ENCODE peak calls at places on chromosomes 6 and 20, in four cellular contexts. R, K, W and O are unnamed samples.

GRCh38 chr6:140062042-140063041 is 687.9 kb upstream of the CITED2 start:
- DNase-seq in R (no peak), K (no peak), W (peak; percentile 99), O (no peak)

GRCh38 chr6:33298773-33299236 is at the start of gene RGL2:
- DNase-seq in K (peak; percentile 76), W (peak; percentile 65), R (no peak), O (no peak)

GRCh38 chr6:133891814-133892443 is 3.0 kb downstream of the TCF21 start:
- DNase-seq in K (no peak), W (no peak), R (no peak), O (no peak)

GRCh38 chr20:22732751-22733150 is 148.4 kb upstream of the FOXA2 start:
- DNase-seq in W (no peak), K (no peak), R (no peak), O (no peak)

GRCh38 chr6:116047173-116047933 is 13.3 kb downstream of the FRK start:
- DNase-seq in W (peak; percentile 6), R (no peak), K (peak; percentile 27), O (no peak)

GRCh38 chr6:116329156-116329555 is 41.6 kb upstream of the DSE start:
- DNase-seq in K (no peak), W (peak; percentile 43), R (no peak), O (no peak)

GRCh38 chr6:29926081-29926794 is 16.1 kb upstream of the HLA-A start:
- DNase-seq in K (peak; percentile 25), R (no peak), W (peak; percentile 39), O (no peak)

GRCh38 chr6:125114248-125114858 is 39.2 kb upstream of the TPD52L1 start:
- DNase-seq in W (peak; percentile 63), K (peak; percentile 44), R (peak; percentile 55), O (no peak)

GRCh38 chr6:14001329-14002012 is 76.7 kb downstream of the RNF182 start:
- DNase-seq in R (peak; percentile 95), K (no peak), W (peak; percentile 98), O (no peak)

GRCh38 chr6:89564752-89565427 is 73.7 kb downstream of the LYRM2 start:
- DNase-seq in K (no peak), R (no peak), W (no peak), O (no peak)

GRCh38 chr20:13302647-13303425 is 81.8 kb downstream of the ISM1 start:
- DNase-seq in W (peak; percentile 12), K (peak; percentile 51), R (peak; percentile 4), O (no peak)

GRCh38 chr6:159852877-159853276 is 37.9 kb upstream of the MAS1 start:
- DNase-seq in K (peak; percentile 18), W (peak; percentile 29), R (no peak), O (no peak)

GRCh38 chr20:4512891-4513550 is 208.7 kb upstream of the PRND start:
- DNase-seq in W (peak; percentile 94), K (no peak), R (peak; percentile 91), O (no peak)

GRCh38 chr20:49567421-49568256 is at the start of gene PTGIS:
- DNase-seq in W (no peak), K (no peak), R (no peak), O (no peak)

GRCh38 chr6:150263765-150264415 is 104.9 kb upstream of the IYD start:
- DNase-seq in K (peak; percentile 33), R (no peak), W (no peak), O (no peak)

GRCh38 chr6:38391909-38392614 is 247.7 kb downstream of the BTBD9 start:
- DNase-seq in W (peak; percentile 68), K (no peak), R (no peak), O (no peak)

GRCh38 chr6:51049288-51049982 is 230.8 kb downstream of the TFAP2B start:
- DNase-seq in R (no peak), W (no peak), K (no peak), O (no peak)

GRCh38 chr20:50801747-50802125 is 6.9 kb downstream of the BCAS4 start:
- DNase-seq in K (no peak), W (no peak), R (no peak), O (no peak)
- H3K4me3 ChIP-seq in K (no peak overlapping the region), W (no peak overlapping the region), R (no peak overlapping the region), O (no peak overlapping the region)

GRCh38 chr6:2999621-3000455 is at the start of gene NQO2:
- DNase-seq in R (peak; percentile 71), W (peak; percentile 80), K (peak; percentile 92), O (no peak)
- TF ChIP-seq CTCF in R (no peak), W (peak; percentile 9), K (no peak), O (no peak)

DNA sequence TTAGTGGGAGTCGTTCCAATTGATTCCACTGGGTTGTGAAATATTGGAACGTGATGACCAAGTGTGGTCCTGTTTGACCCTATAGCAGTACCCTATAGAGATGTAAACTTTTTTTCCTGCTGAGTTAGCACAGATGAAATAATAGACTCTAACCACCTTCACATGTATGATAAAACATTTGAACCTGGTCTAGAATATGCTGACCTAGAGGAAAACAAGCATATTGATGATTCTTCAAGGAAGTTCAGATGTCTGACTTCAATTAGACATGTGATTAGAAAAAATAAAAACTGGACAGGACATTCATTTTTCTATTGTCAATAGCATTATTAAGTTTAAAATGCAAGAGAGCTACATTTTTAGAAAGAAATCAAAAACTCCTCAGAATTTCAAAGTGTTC is 402.1 kb downstream of the ARHGAP18 start:
- DNase-seq in R (no peak), W (no peak), K (no peak), O (no peak)
- H3K4me3 ChIP-seq in R (no peak overlapping the region), W (no peak overlapping the region), K (no peak overlapping the region), O (no peak overlapping the region)

GRCh38 chr6:158026054-158026900 is 44.6 kb downstream of the SYNJ2 start:
- DNase-seq in R (no peak), K (peak; percentile 74), W (peak; percentile 94), O (no peak)
- TF ChIP-seq CTCF in R (peak; percentile 59), K (peak; percentile 93), W (peak; percentile 60), O (no peak)

GRCh38 chr6:41645007-41645618 is 6.8 kb downstream of the MDFI start:
- DNase-seq in R (no peak), K (no peak), W (no peak), O (no peak)

GRCh38 chr6:41643899-41644269 is 5.6 kb downstream of the MDFI start:
- DNase-seq in R (no peak), W (no peak), K (no peak), O (no peak)

GRCh38 chr6:41642960-41643898 is 5.0 kb downstream of the MDFI start:
- DNase-seq in R (no peak), W (no peak), K (no peak), O (no peak)

GRCh38 chr6:41646026-41646795 is 7.9 kb downstream of the MDFI start:
- DNase-seq in W (no peak), K (no peak), R (no peak), O (no peak)

DNA sequence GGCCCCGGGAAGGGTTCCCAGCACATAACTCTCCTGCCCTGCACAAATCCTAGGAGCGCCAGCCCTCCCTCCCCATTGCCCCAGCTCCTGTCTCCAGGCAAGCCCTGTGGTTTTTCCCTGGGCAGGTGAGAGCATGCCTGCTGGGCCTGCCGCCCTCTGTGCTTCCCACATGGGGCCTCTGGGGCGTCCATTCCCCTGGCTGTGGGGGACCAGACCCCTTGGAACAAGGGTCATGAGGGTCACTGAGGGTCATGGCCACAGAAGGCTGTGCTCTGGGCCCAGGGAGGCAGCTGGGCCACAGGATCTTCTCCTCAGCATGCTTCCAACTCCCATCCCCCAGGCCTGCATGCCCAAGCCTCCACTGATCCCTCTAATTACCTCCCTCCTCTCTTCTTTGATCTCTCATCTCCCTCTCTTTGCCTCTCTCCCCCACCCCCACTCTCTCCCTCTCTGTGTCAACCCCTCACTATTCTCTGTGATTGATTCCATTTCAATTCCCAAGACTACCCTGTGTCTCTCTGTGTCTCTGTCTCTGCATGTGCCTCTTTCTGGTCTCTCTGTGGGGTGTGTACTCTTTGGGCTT is 6.1 kb downstream of the MDFI start:
- DNase-seq in K (no peak), R (no peak), W (no peak), O (no peak)
- H3K4me3 ChIP-seq in K (no peak overlapping the region), R (no peak overlapping the region), W (no peak overlapping the region), O (no peak overlapping the region)

GRCh38 chr6:79048611-79049010 is 29.4 kb downstream of the PHIP start:
- DNase-seq in R (peak; percentile 34), W (peak; percentile 27), K (no peak), O (no peak)
- TF ChIP-seq CTCF in R (peak; percentile 54), W (peak; percentile 57), K (peak; percentile 28), O (peak; percentile 20)

GRCh38 chr6:117907600-117908245 is 659 bp downstream of the SLC35F1 start:
- DNase-seq in W (no peak), R (no peak), K (no peak), O (no peak)
- H3K4me3 ChIP-seq in W (no peak overlapping the region), R (no peak overlapping the region), K (no peak overlapping the region), O (peak overlapping the region; percentile 29)

GRCh38 chr6:43774776-43775583 is 5.0 kb downstream of the VEGFA start:
- DNase-seq in R (no peak), K (peak; percentile 73), W (peak; percentile 74), O (no peak)
- TF ChIP-seq CTCF in R (peak; percentile 77), K (peak; percentile 92), W (peak; percentile 88), O (peak; percentile 64)

GRCh38 chr6:36209606-36210005 is 13.1 kb downstream of the BRPF3 start:
- DNase-seq in K (no peak), R (no peak), W (no peak), O (no peak)
- H3K4me3 ChIP-seq in K (no peak overlapping the region), R (no peak overlapping the region), W (no peak overlapping the region), O (no peak overlapping the region)